ENCODE peak calls at places on chromosomes 12 and 14, in four cellular contexts. H is stimulated activated CD4-positive, alpha-beta T cell treated with anti-CD3 and anti-CD28 coated beads, Interleukin-15, amount 100 ng/mL, for 1 hour; V is choroid plexus epithelial cell; D is sigmoid colon. I is an unnamed sample.

GRCh38 chr12:91746976-91747375 is 398.7 kb downstream of the BTG1 start:
- DNase-seq in D (no peak), H (no peak), V (no peak), I (no peak)

GRCh38 chr12:119296535-119296934 is 38.0 kb upstream of the CCDC60 start:
- DNase-seq in D (no peak), V (no peak), H (no peak), I (no peak)

GRCh38 chr12:57734586-57734985 is 4.0 kb downstream of the AGAP2 start:
- DNase-seq in H (no peak), V (no peak), D (no peak), I (peak)

GRCh38 chr14:75697371-75697770 is 36.3 kb downstream of the TTLL5 start:
- DNase-seq in H (no peak), D (no peak), V (no peak), I (no peak)

GRCh38 chr12:49800421-49801140 is 27.6 kb downstream of the NCKAP5L start:
- DNase-seq in D (peak), V (no peak), H (no peak), I (no peak)

GRCh38 chr12:129772463-129773169 is 131.2 kb downstream of the TMEM132D start:
- DNase-seq in D (no peak), V (peak), H (no peak), I (peak)

GRCh38 chr12:2115101-2115845 is 62.5 kb downstream of the CACNA1C start:
- DNase-seq in H (no peak), D (peak), V (no peak), I (no peak)

GRCh38 chr12:65511134-65511912 is 232.8 kb downstream of the MSRB3 start:
- DNase-seq in V (no peak), H (no peak), D (peak), I (no peak)

GRCh38 chr14:105682956-105683570 is 156.7 kb downstream of the TMEM121 start:
- DNase-seq in H (no peak), D (peak), V (no peak), I (no peak)

GRCh38 chr14:74952697-74953484 is 2.5 kb downstream of the PGF start:
- DNase-seq in H (no peak), V (no peak), D (no peak), I (no peak)

GRCh38 chr12:109589691-109590245 is 16.2 kb downstream of the MVK start:
- DNase-seq in D (no peak), V (no peak), H (no peak), I (no peak)

GRCh38 chr12:12518919-12519318 is 43.7 kb downstream of the DUSP16 start:
- DNase-seq in D (no peak), H (no peak), V (no peak), I (no peak)

GRCh38 chr14:31206536-31207286 is 882 bp downstream of the HECTD1 start:
- DNase-seq in H (peak), V (no peak), D (peak), I (peak)

GRCh38 chr12:33650832-33651231 is 211.2 kb upstream of the SYT10 start:
- DNase-seq in D (no peak), V (no peak), H (no peak), I (no peak)

GRCh38 chr12:131287938-131288797 is 334.5 kb downstream of the ADGRD1 start:
- DNase-seq in V (no peak), D (peak), H (no peak), I (no peak)

GRCh38 chr12:77007476-77007875 is 57.9 kb downstream of the E2F7 start:
- DNase-seq in D (no peak), V (no peak), H (no peak), I (no peak)

GRCh38 chr12:40970320-40970907 is 217.7 kb upstream of the PDZRN4 start:
- DNase-seq in H (no peak), V (no peak), D (no peak), I (peak)

GRCh38 chr12:105419606-105420005 is 89.1 kb downstream of the C12orf75 start:
- DNase-seq in H (no peak), D (no peak), V (no peak), I (no peak)

GRCh38 chr12:94390130-94390485 is 69.6 kb downstream of the CEP83 start:
- DNase-seq in V (no peak), H (no peak), D (no peak), I (no peak)

GRCh38 chr12:103647267-103647666 is 60.2 kb downstream of the STAB2 start:
- DNase-seq in H (no peak), D (no peak), V (peak), I (peak)

I was measured in M059J.